ENCODE peak calls at places on chromosomes 13 and 19, in eight cellular contexts. J is body of pancreas, I is breast epithelium, Y is transverse colon, N is stomach, X is A549, L is esophagus muscularis mucosa, M is GM12878. R is an unnamed sample. For H3K4me1, the result is how much of the 10 kb centered on the place peaks cover.

GRCh38 chr19:34851277-34851804 is 75.4 kb upstream of the ZNF30 start:
- DNase-seq in J (no peak), Y (no peak), M (no peak), X (no peak), I (no peak), L (no peak), N (no peak), R (no peak)

GRCh38 chr19:51726049-51726448 is 2.3 kb upstream of the HAS1 start:
- DNase-seq in M (no peak), I (peak), N (no peak), Y (peak), X (no peak), L (no peak), J (no peak), R (peak)

GRCh38 chr19:46606681-46607440 is 5.7 kb downstream of the CALM3 start:
- DNase-seq in N (no peak), J (no peak), I (no peak), L (no peak), M (no peak), Y (peak), X (no peak), R (no peak)

GRCh38 chr13:21326155-21327030 is 132.7 kb downstream of the ZDHHC20 start:
- DNase-seq in M (no peak), N (peak), X (no peak), J (peak), I (no peak), L (no peak), Y (peak), R (peak)

GRCh38 chr19:14434543-14435319 is 1.6 kb downstream of the PKN1 start:
- DNase-seq in N (peak), I (peak), Y (peak), J (peak), M (no peak), L (no peak), X (no peak), R (peak)

GRCh38 chr13:90918551-90918950 is 428.9 kb upstream of the MIR17HG start:
- DNase-seq in J (no peak), N (no peak), I (no peak), M (no peak), L (no peak), X (no peak), Y (no peak), R (no peak)

GRCh38 chr13:88622362-88622973 is 951.3 kb downstream of the SLITRK5 start:
- DNase-seq in I (no peak), X (no peak), J (no peak), M (no peak), L (no peak), Y (no peak), N (no peak), R (no peak)

GRCh38 chr13:109790951-109791605 is 4.7 kb upstream of the IRS2 start:
- DNase-seq in M (no peak), L (peak), I (no peak), Y (peak), J (peak), N (no peak), X (no peak), R (peak)

GRCh38 chr13:95251641-95252040 is 49.6 kb downstream of the ABCC4 start:
- DNase-seq in Y (no peak), M (no peak), N (no peak), I (no peak), J (no peak), X (no peak), L (no peak), R (no peak)

GRCh38 chr13:76148926-76149325 is 512.8 kb downstream of the LMO7 start:
- DNase-seq in J (no peak), Y (no peak), N (no peak), L (no peak), M (no peak), X (no peak), I (no peak), R (no peak)

GRCh38 chr19:533485-534058 is 2.0 kb downstream of the CDC34 start:
- DNase-seq in I (no peak), X (no peak), L (no peak), Y (no peak), M (no peak), N (no peak), J (no peak), R (no peak)

GRCh38 chr13:77516342-77516789 is 19.1 kb upstream of the SCEL start:
- DNase-seq in X (no peak), N (no peak), L (no peak), J (no peak), I (no peak), M (no peak), Y (no peak), R (no peak)

GRCh38 chr13:78608254-78608704 is 4.9 kb upstream of the POU4F1 start:
- DNase-seq in X (no peak), L (no peak), Y (no peak), I (no peak), J (no peak), M (no peak), N (no peak), R (no peak)

GRCh38 chr19:43743059-43743458 is 11.7 kb downstream of the SMG9 start:
- DNase-seq in N (no peak), X (no peak), Y (no peak), L (no peak), J (no peak), I (no peak), M (no peak), R (no peak)

GRCh38 chr13:98171806-98172569 is 5.1 kb downstream of the RNF113B start:
- DNase-seq in N (peak), M (no peak), L (no peak), X (no peak), I (no peak), J (peak), Y (no peak), R (peak)

GRCh38 chr13:98174995-98175394 is 2.1 kb downstream of the RNF113B start:
- DNase-seq in I (no peak), N (no peak), Y (no peak), M (no peak), L (no peak), J (no peak), X (no peak), R (no peak)

GRCh38 chr13:98173431-98173921 is 3.6 kb downstream of the RNF113B start:
- DNase-seq in Y (peak), I (no peak), J (no peak), M (no peak), N (no peak), X (no peak), L (no peak), R (no peak)

GRCh38 chr13:98174321-98174720 is 2.7 kb downstream of the RNF113B start:
- DNase-seq in N (no peak), Y (no peak), X (no peak), J (no peak), M (no peak), L (no peak), I (no peak), R (no peak)

DNA sequence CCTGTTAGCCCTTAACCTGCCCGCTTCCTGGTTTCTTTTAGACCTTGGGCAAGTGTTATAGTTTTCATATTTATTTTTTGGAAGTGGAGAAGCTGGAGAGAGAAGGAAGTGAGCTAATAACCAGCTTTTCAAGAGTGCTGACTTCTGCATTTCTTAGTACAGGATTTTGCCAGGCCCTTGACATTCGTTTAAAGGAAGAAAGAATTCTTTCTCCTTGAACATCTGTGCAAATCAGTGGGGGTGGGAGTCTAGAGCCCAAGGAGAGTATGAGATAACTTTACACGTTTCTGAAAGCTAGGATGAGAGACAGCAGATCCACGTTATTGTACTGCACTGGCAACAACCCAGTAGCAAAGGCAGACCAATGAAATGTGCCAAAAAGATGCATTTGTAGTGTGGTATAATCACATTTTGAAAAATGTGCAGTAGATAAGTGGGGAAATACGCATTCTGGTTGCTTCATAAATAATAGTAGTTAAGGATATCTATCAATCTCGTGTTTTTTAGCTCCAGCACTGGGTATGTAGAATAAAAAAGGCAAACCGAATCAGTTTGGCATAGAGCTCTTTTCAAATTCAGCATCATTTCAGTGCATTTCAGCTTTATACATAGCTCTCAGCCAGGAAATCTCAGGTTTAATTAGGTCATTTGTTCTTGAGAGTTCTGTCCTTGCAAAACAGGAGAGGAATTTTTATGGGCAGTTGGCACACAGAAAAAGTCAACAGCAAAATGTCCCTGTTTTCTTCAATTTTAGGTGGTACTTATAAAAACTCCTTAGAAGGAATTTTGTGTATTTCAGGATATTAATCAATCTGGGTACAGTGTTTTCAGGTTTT is 4.3 kb downstream of the RNF113B start:
- DNase-seq in J (no peak), Y (no peak), X (no peak), N (no peak), I (no peak), M (no peak), L (no peak), R (no peak)
- H3K4me3 ChIP-seq in J (no peak), Y (no peak), X (no peak), N (peak), I (no peak), M (no peak), L (peak), R (no peak)

DNA sequence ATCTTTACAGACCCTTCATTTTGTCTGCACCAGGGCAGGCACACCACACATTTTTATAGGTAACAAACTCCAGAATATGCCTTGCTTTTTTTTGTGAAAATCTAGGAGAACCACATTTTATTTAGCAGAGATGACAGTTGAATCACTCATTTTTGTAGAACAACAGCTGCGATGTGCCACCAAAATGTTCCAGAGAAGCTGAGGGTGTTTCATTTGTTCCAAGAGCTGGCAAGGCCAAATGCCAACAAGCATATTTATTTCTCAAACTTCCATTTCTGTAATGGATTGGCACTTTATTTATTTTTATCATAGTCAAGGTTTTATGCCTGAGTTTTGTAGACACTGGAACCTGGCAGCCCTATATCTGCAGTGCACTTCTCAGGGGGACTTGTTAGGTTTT is 10.4 kb downstream of the OLFM4 start:
- DNase-seq in X (no peak), I (no peak), Y (no peak), M (no peak), J (no peak), L (no peak), N (no peak), R (no peak)
- H3K4me1 ChIP-seq in X (under half), I (under half), Y (under half), M (under half), J (under half), L (under half), N (under half), R (under half)

GRCh38 chr19:3047307-3048189 is 14.7 kb downstream of the TLE5 start:
- DNase-seq in X (peak), Y (peak), N (peak), M (no peak), I (peak), J (peak), L (peak), R (peak)
- TF ChIP-seq POLR2A in X (no peak), Y (peak), N (no peak), M (no peak), I (no peak), J (peak), L (no peak), R (no peak)

DNA sequence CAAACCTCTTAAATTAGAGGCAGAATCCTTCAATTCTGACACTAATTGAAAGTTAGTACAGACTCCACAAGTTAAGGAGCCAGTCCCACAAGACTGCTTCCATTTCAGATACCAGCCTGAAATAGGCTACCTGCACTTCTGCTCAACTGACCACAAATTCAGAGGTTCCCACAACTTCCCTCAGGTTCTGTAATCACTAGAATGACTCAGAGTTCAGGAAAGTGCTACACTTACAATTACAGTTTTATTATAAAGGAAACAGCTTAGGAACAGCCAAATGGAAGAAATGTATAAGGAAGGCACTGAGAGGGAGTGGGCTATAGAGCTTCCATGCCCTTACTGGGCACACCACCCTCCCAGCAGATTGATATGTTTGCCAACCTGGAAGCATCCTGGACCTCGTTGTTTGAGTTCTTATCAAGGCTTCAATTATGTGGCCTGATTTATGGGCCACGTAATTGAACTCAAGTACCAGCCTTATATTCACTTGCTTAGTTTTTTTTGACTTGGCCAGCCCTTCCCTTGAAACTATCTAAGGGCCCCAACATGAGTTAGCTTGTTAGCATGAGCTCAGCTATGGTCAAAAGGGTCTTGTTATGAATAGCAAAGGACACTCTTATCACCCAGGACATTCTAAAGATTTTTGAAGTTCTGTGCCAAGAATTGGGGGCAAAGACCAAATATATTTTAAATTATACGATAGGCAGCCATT is 25.9 kb downstream of the NBEA start:
- DNase-seq in X (no peak), Y (no peak), N (no peak), J (no peak), I (no peak), L (no peak), M (no peak), R (no peak)
- H3K4me3 ChIP-seq in X (no peak), Y (no peak), N (no peak), J (no peak), I (no peak), L (no peak), M (no peak), R (no peak)

GRCh38 chr13:48155850-48156249 is 60.9 kb upstream of the MED4 start:
- DNase-seq in L (no peak), M (peak), N (no peak), X (peak), Y (no peak), I (no peak), J (no peak), R (no peak)
- H3K4me1 ChIP-seq in L (under half), M (under half), N (under half), X (under half), Y (under half), I (under half), J (under half), R (under half)

GRCh38 chr13:30114586-30115256 is 192.6 kb downstream of the KATNAL1 start:
- DNase-seq in Y (peak), J (peak), I (peak), L (peak), N (peak), X (peak), M (no peak), R (peak)
- TF ChIP-seq POLR2A in Y (no peak), J (peak), I (no peak), L (no peak), N (no peak), X (peak), M (peak), R (no peak)

GRCh38 chr19:3096267-3096901 is 2.2 kb downstream of the GNA11 start:
- DNase-seq in L (no peak), Y (peak), J (no peak), X (no peak), M (no peak), N (no peak), I (no peak), R (no peak)

GRCh38 chr19:3096902-3097326 is 2.8 kb downstream of the GNA11 start:
- DNase-seq in Y (peak), I (no peak), J (no peak), L (no peak), N (no peak), M (no peak), X (no peak), R (no peak)

GRCh38 chr19:3094638-3095374 is 644 bp downstream of the GNA11 start:
- DNase-seq in X (no peak), N (no peak), L (no peak), M (no peak), Y (no peak), I (no peak), J (peak), R (no peak)

GRCh38 chr19:3097442-3097871 is 3.3 kb downstream of the GNA11 start:
- DNase-seq in I (no peak), N (peak), M (no peak), L (no peak), J (peak), X (no peak), Y (peak), R (peak)

GRCh38 chr19:3095375-3096191 is 1.4 kb downstream of the GNA11 start:
- DNase-seq in M (no peak), Y (peak), J (peak), I (no peak), X (no peak), L (no peak), N (no peak), R (no peak)
- H3K4me3 ChIP-seq in M (peak), Y (peak), J (peak), I (peak), X (peak), L (peak), N (peak), R (peak)